ENCODE peak calls at places on chromosomes 1 and 21, in eight cellular contexts. G, L, J, E, P, B, R and Q are unnamed samples.

GRCh38 chr1:36436820-36437219 is 13.4 kb downstream of the OSCP1 start:
- DNase-seq in L (peak), B (no peak), G (no peak), P (no peak), R (no peak), E (no peak), J (peak), Q (no peak)

GRCh38 chr21:45898781-45899180 is 82.8 kb upstream of the COL6A1 start:
- DNase-seq in E (no peak), P (no peak), J (no peak), G (no peak), L (no peak), R (no peak), B (peak), Q (no peak)

GRCh38 chr1:109398343-109399225 is 866 bp upstream of the SORT1 start:
- DNase-seq in E (no peak), L (no peak), P (no peak), G (no peak), R (no peak), J (peak), B (no peak), Q (no peak)

GRCh38 chr1:217076902-217077301 is 353.7 kb upstream of the ESRRG start:
- DNase-seq in B (no peak), E (no peak), P (no peak), G (no peak), L (peak), J (no peak), R (no peak), Q (no peak)

GRCh38 chr21:45640888-45641479 is 2.5 kb upstream of the PCBP3 start:
- DNase-seq in G (peak), P (peak), B (no peak), E (no peak), J (peak), R (no peak), L (peak), Q (no peak)

GRCh38 chr1:154534263-154534844 is 24.1 kb downstream of the UBE2Q1 start:
- DNase-seq in B (no peak), G (peak), P (peak), R (no peak), J (peak), L (peak), E (no peak), Q (no peak)

GRCh38 chr1:200610846-200611245 is 9.7 kb downstream of the KIF14 start:
- DNase-seq in J (no peak), G (peak), R (no peak), P (no peak), E (no peak), B (no peak), L (peak), Q (peak)

GRCh38 chr1:181100015-181100905 is 11.8 kb downstream of the IER5 start:
- DNase-seq in E (no peak), R (no peak), L (no peak), J (peak), G (no peak), B (no peak), P (peak), Q (no peak)

GRCh38 chr1:235892080-235892670 is 25.5 kb upstream of the LYST start:
- DNase-seq in E (no peak), L (no peak), G (no peak), R (no peak), J (no peak), B (no peak), P (no peak), Q (no peak)

GRCh38 chr1:29240400-29240837 is 4.1 kb downstream of the PTPRU start:
- DNase-seq in P (no peak), B (no peak), L (no peak), R (no peak), J (no peak), G (no peak), E (no peak), Q (no peak)

GRCh38 chr1:233085566-233085965 is 135.2 kb downstream of the NTPCR start:
- DNase-seq in L (no peak), E (no peak), G (peak), P (no peak), B (no peak), J (peak), R (no peak), Q (no peak)

GRCh38 chr1:95312181-95312580 is 78.2 kb downstream of the RWDD3 start:
- DNase-seq in J (no peak), L (no peak), P (no peak), R (no peak), G (no peak), B (no peak), E (no peak), Q (no peak)

GRCh38 chr1:50422946-50423669 is at the start of gene DMRTA2:
- DNase-seq in E (no peak), L (no peak), P (peak), G (peak), J (peak), B (no peak), R (no peak), Q (no peak)

GRCh38 chr21:44466351-44466954 is 11.1 kb downstream of the LRRC3 start:
- DNase-seq in B (no peak), E (peak), P (no peak), L (no peak), G (no peak), J (no peak), R (no peak), Q (no peak)

GRCh38 chr1:229204863-229205777 is 65.8 kb upstream of the RAB4A start:
- DNase-seq in J (no peak), L (peak), B (no peak), E (no peak), P (peak), R (no peak), G (peak), Q (peak)

GRCh38 chr1:193846881-193847280 is 660.5 kb upstream of the B3GALT2 start:
- DNase-seq in B (no peak), J (no peak), P (no peak), L (no peak), G (peak), E (no peak), R (no peak), Q (no peak)

GRCh38 chr1:231393668-231394067 is 28.4 kb downstream of the EGLN1 start:
- DNase-seq in E (no peak), P (no peak), R (no peak), G (no peak), L (no peak), B (no peak), J (no peak), Q (no peak)

GRCh38 chr1:157968503-157968902 is 24.9 kb upstream of the KIRREL1 start:
- DNase-seq in G (peak), P (peak), B (peak), E (no peak), R (no peak), J (peak), L (peak), Q (peak)

GRCh38 chr1:204828352-204828850 is 42.3 kb upstream of the NFASC start:
- DNase-seq in L (peak), R (no peak), J (peak), B (peak), G (peak), E (no peak), P (peak), Q (no peak)

GRCh38 chr21:29347274-29347681 is 48.6 kb downstream of the BACH1 start:
- DNase-seq in B (no peak), L (peak), J (peak), G (peak), P (no peak), E (no peak), R (no peak), Q (no peak)

GRCh38 chr1:18110968-18111367 is 3.4 kb downstream of the IGSF21 start:
- DNase-seq in G (peak), J (no peak), R (no peak), P (peak), L (no peak), B (no peak), E (no peak), Q (no peak)

DNA sequence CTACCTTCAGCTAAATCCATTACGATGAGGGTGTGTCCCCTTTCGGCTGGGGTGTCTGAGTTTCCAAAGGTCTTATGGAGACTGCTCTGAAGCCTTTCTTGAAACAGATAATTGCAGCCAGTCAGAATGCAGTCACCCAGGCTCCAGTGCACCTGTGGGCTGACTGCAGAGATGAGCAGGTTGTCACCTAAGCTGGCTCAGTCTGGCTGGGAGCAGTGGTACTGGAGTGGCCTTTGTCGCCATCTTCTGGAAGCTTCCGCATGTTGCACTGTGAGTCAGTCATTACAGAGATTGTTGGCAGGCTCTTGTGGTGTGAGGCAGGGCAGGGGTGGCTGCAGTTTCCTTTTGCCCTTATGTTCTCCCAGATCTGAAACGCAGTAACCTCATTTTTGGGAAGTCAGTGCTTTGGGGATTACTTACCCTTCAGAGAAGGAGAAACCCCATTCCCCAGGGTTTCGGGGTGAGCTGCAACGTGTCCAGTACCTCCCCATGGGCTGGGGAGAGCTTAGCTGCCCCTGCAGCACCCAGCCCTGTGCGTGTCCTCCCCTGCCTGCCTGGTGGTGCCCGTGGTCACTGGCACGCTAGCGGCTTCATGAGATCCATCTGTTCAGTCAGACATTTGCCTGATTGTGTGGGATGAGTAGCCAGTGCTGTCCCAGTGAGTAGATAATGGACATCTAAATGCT is 48.0 kb downstream of the SMYD2 start:
- DNase-seq in R (peak), J (peak), L (peak), B (peak), E (peak), P (peak), G (peak), Q (peak)
- TF ChIP-seq CTCF in R (peak), J (peak), L (peak), B (peak), E (peak), P (peak), G (peak), Q (peak)

GRCh38 chr1:52848423-52848822 is 5.9 kb downstream of the ZYG11A start:
- DNase-seq in R (no peak), J (no peak), E (no peak), B (no peak), G (no peak), L (no peak), P (no peak), Q (no peak)

DNA sequence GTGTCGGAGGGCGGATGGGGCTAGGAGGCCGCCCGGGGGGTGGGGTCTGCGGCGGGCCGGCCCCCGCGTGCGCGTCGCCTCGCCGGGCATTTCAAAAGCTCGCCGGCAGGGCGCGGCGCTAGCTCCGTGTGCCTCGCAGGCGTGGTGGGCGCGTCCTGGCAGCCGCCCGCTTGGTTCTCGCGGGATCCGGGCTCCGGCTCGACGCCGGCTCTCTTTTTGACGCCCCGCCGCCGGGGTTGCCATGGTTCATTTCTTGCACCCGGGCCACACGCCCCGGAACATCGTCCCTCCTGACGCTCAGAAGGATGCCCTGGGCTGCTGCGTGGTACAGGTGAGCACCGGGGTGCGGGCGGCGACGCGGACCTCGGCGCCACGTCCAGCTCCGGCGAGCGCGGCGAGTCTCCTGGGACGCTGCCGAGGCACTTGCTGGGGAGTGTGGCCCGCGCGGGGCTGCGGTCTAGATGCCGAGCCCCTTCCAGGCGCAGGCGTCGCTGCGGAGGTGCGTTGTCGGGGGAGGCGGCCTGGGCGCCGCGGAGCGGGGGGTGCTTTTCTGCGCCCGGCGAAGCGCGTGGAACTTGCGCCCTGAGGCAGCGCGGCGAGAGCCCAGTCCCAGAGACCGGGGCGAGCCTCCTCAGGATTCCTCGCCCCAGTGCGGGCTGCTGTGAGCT is at the start of gene ZYG11A:
- DNase-seq in R (peak), J (peak), B (peak), L (peak), P (peak), E (no peak), G (peak), Q (peak)
- H3K4me3 ChIP-seq in R (peak), J (peak), B (peak), L (peak), P (peak), E (peak), G (peak), Q (peak)

DNA sequence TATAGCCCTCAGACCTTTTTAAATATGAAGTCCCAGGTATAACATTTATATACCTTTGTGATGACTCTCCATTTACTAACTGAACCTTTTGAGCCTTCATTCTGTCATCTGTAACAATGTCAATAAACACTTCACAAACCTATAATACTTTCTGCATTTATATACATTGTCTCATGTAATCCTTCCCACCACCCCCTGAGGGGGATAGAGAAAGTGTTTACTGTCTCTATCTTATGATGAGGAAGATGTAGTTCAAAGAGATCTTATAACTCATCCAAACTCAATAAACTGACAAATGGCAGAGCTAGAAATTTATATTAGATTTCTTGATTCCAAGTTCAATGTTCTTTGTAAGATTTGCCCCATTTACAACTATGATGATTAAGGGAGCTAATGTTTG is 48.3 kb upstream of the CR2 start:
- DNase-seq in G (no peak), E (no peak), R (no peak), P (no peak), B (no peak), L (no peak), J (no peak), Q (no peak)
- TF ChIP-seq CTCF in G (no peak), E (no peak), R (no peak), P (no peak), B (no peak), L (no peak), J (no peak), Q (no peak)

GRCh38 chr1:38777464-38777957 is 82.1 kb downstream of the RRAGC start:
- DNase-seq in G (no peak), R (no peak), B (no peak), E (no peak), L (no peak), P (peak), J (no peak), Q (no peak)
- H3K4me3 ChIP-seq in G (no peak), R (no peak), B (no peak), E (no peak), L (no peak), P (no peak), J (no peak), Q (no peak)

GRCh38 chr1:214551436-214552173 is at the start of gene PTPN14:
- DNase-seq in E (peak), L (peak), G (peak), B (peak), R (peak), J (peak), P (peak), Q (peak)
- TF ChIP-seq CTCF in E (no peak), L (peak), G (peak), B (peak), R (no peak), J (peak), P (peak), Q (peak)

GRCh38 chr1:242523282-242523967 is 1.1 kb downstream of the PLD5 start:
- DNase-seq in L (no peak), J (no peak), E (no peak), P (no peak), B (no peak), R (no peak), G (peak), Q (no peak)
- H3K4me3 ChIP-seq in L (no peak), J (peak), E (peak), P (peak), B (peak), R (peak), G (no peak), Q (no peak)

GRCh38 chr1:156406229-156406628 is 37.2 kb downstream of the RHBG start:
- DNase-seq in L (no peak), E (no peak), G (no peak), P (no peak), J (no peak), R (no peak), B (no peak), Q (no peak)
- TF ChIP-seq CTCF in L (no peak), E (no peak), G (no peak), P (no peak), J (no peak), R (no peak), B (no peak), Q (no peak)

GRCh38 chr1:38394303-38394702 is 347.7 kb upstream of the POU3F1 start:
- DNase-seq in J (no peak), G (no peak), R (no peak), E (no peak), L (no peak), B (no peak), P (no peak), Q (no peak)
- H3K4me3 ChIP-seq in J (no peak), G (no peak), R (no peak), E (no peak), L (no peak), B (no peak), P (no peak), Q (no peak)

DNA sequence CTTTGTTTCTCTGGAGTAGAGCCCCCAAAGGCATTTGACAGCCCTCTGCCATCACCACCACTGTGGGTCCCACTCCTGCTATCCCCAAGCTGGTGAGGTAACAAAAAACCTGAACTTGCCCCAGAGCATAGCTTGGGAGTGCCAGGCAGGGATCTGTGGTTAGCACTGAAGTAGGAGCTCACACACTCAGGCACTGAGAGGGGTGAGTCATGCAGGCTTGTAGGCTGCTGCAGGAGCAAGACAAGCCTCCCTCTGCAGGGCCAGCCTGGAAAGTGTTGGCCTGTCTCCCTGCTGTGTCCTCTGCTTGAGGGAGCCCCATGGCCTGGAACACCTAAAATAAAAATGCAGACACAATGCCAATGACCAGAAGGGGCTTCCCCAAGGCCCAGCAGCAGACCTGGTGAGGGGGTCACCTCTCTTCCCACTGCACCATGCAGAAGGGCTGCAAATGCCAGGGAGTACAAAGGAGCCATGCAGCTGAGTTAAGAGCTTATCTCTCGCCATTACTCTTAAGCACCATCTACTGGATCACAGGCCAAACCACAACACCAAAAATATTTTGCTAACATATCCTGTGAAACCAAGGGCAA is 108.9 kb upstream of the POGK start:
- DNase-seq in R (no peak), L (peak), E (no peak), G (no peak), J (peak), P (peak), B (no peak), Q (no peak)
- TF ChIP-seq CTCF in R (no peak), L (no peak), E (no peak), G (no peak), J (no peak), P (no peak), B (no peak), Q (no peak)